ENCODE peak calls at places on chromosome 14, in six cellular contexts. N is CD8-positive, alpha-beta T cell; T is choroid plexus epithelial cell; A is AG10803; K is AG09319; Q is progenitor cell of endocrine pancreas. E is an unnamed sample.

GRCh38 chr14:73591690-73592448 is at the start of gene ACOT4:
- DNase-seq in K (no peak), Q (peak; percentile 27), N (peak; percentile 63), T (peak; percentile 37), A (peak; percentile 35), E (no peak)

GRCh38 chr14:54002653-54003052 is 46.0 kb upstream of the BMP4 start:
- DNase-seq in Q (no peak), A (peak; percentile 59), N (no peak), K (no peak), T (peak; percentile 30), E (no peak)

GRCh38 chr14:56996721-56997399 is 186.6 kb upstream of the OTX2 start:
- DNase-seq in Q (no peak), N (no peak), K (no peak), A (no peak), T (no peak), E (no peak)

GRCh38 chr14:28058012-28058296 is 708.6 kb upstream of the FOXG1 start:
- DNase-seq in Q (no peak), T (no peak), A (no peak), K (no peak), N (no peak), E (no peak)

GRCh38 chr14:80996049-80996901 is 40.9 kb downstream of the TSHR start:
- DNase-seq in T (peak; percentile 93), A (peak; percentile 84), Q (no peak), N (no peak), K (peak; percentile 57), E (peak; percentile 34)

GRCh38 chr14:64234877-64235651 is 59.1 kb downstream of the ESR2 start:
- DNase-seq in Q (no peak), K (no peak), N (no peak), T (peak; percentile 76), A (no peak), E (no peak)

GRCh38 chr14:42335918-42336317 is 729.2 kb downstream of the LRFN5 start:
- DNase-seq in A (no peak), K (no peak), N (no peak), Q (no peak), T (no peak), E (no peak)

GRCh38 chr14:41805633-41806032 is 199.0 kb downstream of the LRFN5 start:
- DNase-seq in Q (no peak), N (no peak), A (no peak), K (no peak), T (no peak), E (no peak)

GRCh38 chr14:75088566-75089373 is 19.3 kb downstream of the ZC2HC1C start:
- DNase-seq in Q (peak; percentile 37), K (no peak), N (peak; percentile 39), T (peak; percentile 80), A (peak; percentile 60), E (no peak)

GRCh38 chr14:35961697-35962274 is 135.6 kb downstream of the BRMS1L start:
- DNase-seq in A (no peak), T (no peak), K (no peak), Q (no peak), N (no peak), E (no peak)

GRCh38 chr14:74973003-74973614 is 17.7 kb upstream of the PGF start:
- DNase-seq in K (no peak), A (no peak), N (peak; percentile 31), T (peak; percentile 58), Q (no peak), E (no peak)

GRCh38 chr14:50396636-50397460 is at the start of gene CDKL1:
- DNase-seq in N (peak; percentile 28), T (peak; percentile 68), K (peak; percentile 20), A (peak; percentile 54), Q (peak; percentile 53), E (no peak)

GRCh38 chr14:69937367-69937777 is 58.2 kb downstream of the SMOC1 start:
- DNase-seq in K (no peak), A (no peak), T (no peak), Q (no peak), N (no peak), E (no peak)

GRCh38 chr14:20757963-20758362 is 10.2 kb upstream of the EDDM3B start:
- DNase-seq in A (no peak), T (no peak), N (no peak), Q (no peak), K (no peak), E (no peak)

GRCh38 chr14:21795456-21795855 is 121.8 kb upstream of the OR4E1 start:
- DNase-seq in Q (no peak), K (no peak), N (no peak), T (no peak), A (no peak), E (no peak)

GRCh38 chr14:21791749-21792148 is 118.1 kb upstream of the OR4E1 start:
- DNase-seq in K (no peak), N (no peak), Q (no peak), A (no peak), T (no peak), E (no peak)

GRCh38 chr14:21802441-21802840 is 128.8 kb upstream of the OR4E1 start:
- DNase-seq in Q (no peak), A (no peak), N (no peak), K (no peak), T (no peak), E (no peak)

DNA sequence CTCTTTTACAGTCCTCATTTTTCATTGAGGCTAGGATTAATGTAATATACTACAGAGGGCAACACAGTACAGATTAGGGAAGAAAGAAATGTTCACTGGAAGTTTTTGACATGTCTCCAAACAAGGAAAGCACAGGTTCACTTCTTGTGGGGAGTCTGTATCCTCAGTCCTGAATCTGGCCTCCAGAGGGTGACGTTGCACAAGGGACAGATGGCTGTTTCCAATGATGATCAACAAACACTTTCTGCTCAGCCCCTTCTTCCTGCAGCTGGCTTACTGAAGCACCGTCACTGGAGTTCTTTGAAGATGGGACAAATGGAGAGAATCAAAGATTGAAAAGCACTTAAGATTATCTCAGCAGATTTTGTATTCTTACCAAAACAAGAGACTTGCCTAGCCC is 123.3 kb upstream of the OR4E1 start:
- DNase-seq in N (no peak), T (peak; percentile 30), Q (no peak), K (no peak), A (no peak), E (no peak)
- TF ChIP-seq CTCF in N (no peak), T (peak; percentile 43), Q (no peak), K (no peak), A (no peak), E (peak; percentile 27)

GRCh38 chr14:93787465-93788306 is 599 bp downstream of the PRIMA1 start:
- DNase-seq in A (no peak), T (no peak), K (no peak), N (no peak), Q (peak; percentile 45), E (no peak)

GRCh38 chr14:93789366-93790130 is 1.3 kb upstream of the PRIMA1 start:
- DNase-seq in A (no peak), Q (no peak), N (no peak), T (no peak), K (no peak), E (no peak)

GRCh38 chr14:93790966-93791365 is 2.7 kb upstream of the PRIMA1 start:
- DNase-seq in T (no peak), Q (no peak), K (no peak), A (no peak), N (no peak), E (no peak)

GRCh38 chr14:93788307-93788556 is at the start of gene PRIMA1:
- DNase-seq in A (no peak), N (no peak), Q (no peak), T (no peak), K (no peak), E (no peak)

GRCh38 chr14:93788557-93789365 is 476 bp upstream of the PRIMA1 start:
- DNase-seq in T (no peak), K (no peak), A (no peak), N (no peak), Q (peak; percentile 44), E (no peak)
- TF ChIP-seq CTCF in T (no peak), K (no peak), A (no peak), N (no peak), Q (peak; percentile 32), E (no peak)

GRCh38 chr14:102043251-102044025 is 43.4 kb downstream of the HSP90AA1 start:
- DNase-seq in A (peak; percentile 71), T (no peak), Q (no peak), K (no peak), N (no peak), E (no peak)

GRCh38 chr14:102044566-102044965 is 42.3 kb downstream of the HSP90AA1 start:
- DNase-seq in T (no peak), A (no peak), Q (no peak), K (no peak), N (no peak), E (no peak)

GRCh38 chr14:102047808-102048540 is 38.9 kb downstream of the HSP90AA1 start:
- DNase-seq in Q (no peak), N (no peak), A (no peak), T (no peak), K (no peak), E (no peak)

GRCh38 chr14:102049258-102050025 is 37.4 kb downstream of the HSP90AA1 start:
- DNase-seq in N (no peak), A (no peak), T (no peak), K (no peak), Q (no peak), E (no peak)

GRCh38 chr14:102046337-102047278 is 40.2 kb downstream of the HSP90AA1 start:
- DNase-seq in T (peak; percentile 28), A (peak; percentile 82), Q (peak; percentile 65), N (peak; percentile 26), K (peak; percentile 62), E (no peak)
- TF ChIP-seq CTCF in T (peak; percentile 7), A (peak; percentile 46), Q (peak; percentile 73), N (no peak), K (peak; percentile 43), E (peak; percentile 15)

GRCh38 chr14:105316563-105316941 is 2.0 kb downstream of the PACS2 start:
- DNase-seq in Q (no peak), T (no peak), N (no peak), A (no peak), K (no peak), E (no peak)

GRCh38 chr14:105314287-105315185 is at the start of gene PACS2:
- DNase-seq in Q (peak; percentile 70), N (peak; percentile 73), A (peak; percentile 82), T (peak; percentile 88), K (peak; percentile 71), E (peak; percentile 45)

GRCh38 chr14:105315941-105316562 is 1.5 kb downstream of the PACS2 start:
- DNase-seq in A (no peak), T (no peak), K (no peak), Q (no peak), N (peak; percentile 36), E (no peak)

GRCh38 chr14:105313381-105314286 is 914 bp upstream of the PACS2 start:
- DNase-seq in K (no peak), Q (peak; percentile 27), T (no peak), A (peak; percentile 40), N (no peak), E (no peak)

DNA sequence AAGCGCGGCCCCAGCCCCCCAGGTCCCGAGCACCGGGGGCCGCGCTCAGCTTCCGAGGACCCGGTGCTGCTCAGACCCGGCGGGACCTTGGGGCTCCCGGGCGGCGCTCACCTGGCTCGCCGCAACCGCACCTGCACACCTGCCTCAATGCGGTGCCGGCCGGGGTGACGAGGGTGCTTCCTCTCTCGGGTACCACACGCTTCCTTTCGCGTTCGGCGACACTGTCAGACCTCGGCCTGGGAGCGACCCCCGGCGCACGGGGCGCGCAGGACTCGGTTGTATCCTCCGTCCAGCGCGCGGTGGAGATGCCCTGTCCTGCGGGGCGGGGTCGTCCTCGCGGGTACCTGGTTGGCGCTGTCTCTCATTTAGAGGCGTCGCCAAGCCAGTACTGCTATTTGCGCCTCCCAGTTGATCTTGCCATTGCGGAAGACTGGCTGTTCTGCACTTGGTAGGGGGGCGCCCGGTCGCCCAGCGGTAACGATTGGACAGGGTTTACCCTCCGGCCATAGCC is 718 bp downstream of the PACS2 start:
- DNase-seq in K (no peak), N (peak; percentile 72), Q (peak; percentile 38), T (peak; percentile 45), A (peak; percentile 23), E (no peak)
- TF ChIP-seq CTCF in K (no peak), N (no peak), Q (no peak), T (no peak), A (no peak), E (no peak)

GRCh38 chr14:52013984-52014600 is 24.7 kb downstream of the RTRAF start:
- DNase-seq in T (no peak), K (no peak), N (no peak), Q (peak; percentile 17), A (no peak), E (no peak)
- TF ChIP-seq CTCF in T (peak; percentile 43), K (no peak), N (no peak), Q (peak; percentile 46), A (no peak), E (peak; percentile 35)